ENCODE peak calls at places on chromosomes 1 and 21, in five cellular contexts. M is fibroblast of gingiva, C is HTR-8/SVneo, R is lower leg skin, Z is cardiac muscle cell. L is an unnamed sample.

GRCh38 chr1:27973771-27974452 is 14.1 kb downstream of the XKR8 start:
- DNase-seq in M (no peak), C (no peak), R (no peak), Z (no peak), L (no peak)

GRCh38 chr1:15678578-15678977 is 5.5 kb upstream of the PLEKHM2 start:
- DNase-seq in M (peak; percentile 41), C (no peak), R (no peak), Z (peak; percentile 79), L (no peak)

GRCh38 chr1:54249798-54250497 is 50.0 kb downstream of the MRPL37 start:
- DNase-seq in M (peak; percentile 69), C (peak; percentile 60), R (no peak), Z (peak; percentile 72), L (no peak)

GRCh38 chr1:54193453-54193852 is 6.4 kb downstream of the CYB5RL start:
- DNase-seq in M (no peak), C (no peak), R (no peak), Z (no peak), L (no peak)

GRCh38 chr1:228798047-228798446 is 62.8 kb downstream of the RHOU start:
- DNase-seq in M (no peak), C (no peak), R (no peak), Z (peak; percentile 73), L (no peak)

GRCh38 chr1:32754282-32755097 is 51.9 kb upstream of the SYNC start:
- DNase-seq in M (peak; percentile 12), C (peak; percentile 29), R (peak; percentile 90), Z (no peak), L (no peak)

GRCh38 chr1:154006136-154006535 is 15.6 kb downstream of the RPS27 start:
- DNase-seq in M (peak; percentile 79), C (no peak), R (no peak), Z (no peak), L (no peak)

GRCh38 chr21:46667191-46667734 is 31.8 kb downstream of the PRMT2 start:
- DNase-seq in M (peak; percentile 10), C (peak; percentile 36), R (no peak), Z (peak; percentile 37), L (no peak)

GRCh38 chr1:22613951-22614350 is 22.5 kb upstream of the C1QA start:
- DNase-seq in M (no peak), C (no peak), R (no peak), Z (no peak), L (no peak)

GRCh38 chr21:29424728-29425127 is 126.0 kb downstream of the BACH1 start:
- DNase-seq in M (no peak), C (no peak), R (no peak), Z (no peak), L (no peak)

GRCh38 chr1:3671371-3672180 is 19.3 kb downstream of the TP73 start:
- DNase-seq in M (no peak), C (no peak), R (peak; percentile 83), Z (no peak), L (no peak)

GRCh38 chr1:12196641-12197482 is 30.1 kb downstream of the TNFRSF1B start:
- DNase-seq in M (no peak), C (no peak), R (no peak), Z (no peak), L (no peak)

GRCh38 chr1:26856604-26857469 is 6.1 kb upstream of the SFN start:
- DNase-seq in M (no peak), C (no peak), R (no peak), Z (no peak), L (no peak)

GRCh38 chr1:20485527-20486456 is at the start of gene CAMK2N1:
- DNase-seq in M (peak; percentile 82), C (no peak), R (peak; percentile 93), Z (peak; percentile 78), L (no peak)

GRCh38 chr21:32131960-32132359 is 146.9 kb downstream of the MIS18A start:
- DNase-seq in M (peak; percentile 36), C (no peak), R (no peak), Z (peak; percentile 14), L (no peak)

L was measured in GDM1.